ENCODE peak calls at places on chromosomes 1 and 21, in four cellular contexts. V is tibial nerve, J is astrocyte, C is adipocyte. Q is an unnamed sample.

GRCh38 chr1:29478879-29479278 is 242.6 kb downstream of the PTPRU start:
- DNase-seq in V (no peak), J (no peak), C (no peak), Q (no peak)

GRCh38 chr1:196105901-196106300 is 502.3 kb downstream of the KCNT2 start:
- DNase-seq in V (no peak), J (peak; percentile 37), C (peak; percentile 32), Q (peak; percentile 68)

GRCh38 chr1:162676087-162676486 is 43.8 kb downstream of the DDR2 start:
- DNase-seq in V (peak; percentile 35), J (peak; percentile 84), C (peak; percentile 50), Q (peak; percentile 83)

GRCh38 chr1:107140703-107141490 is at the start of gene NTNG1:
- DNase-seq in V (no peak), J (no peak), C (peak; percentile 56), Q (peak; percentile 66)

GRCh38 chr1:64474639-64475038 is 4.7 kb downstream of the CACHD1 start:
- DNase-seq in V (no peak), J (no peak), C (peak; percentile 29), Q (peak; percentile 24)

GRCh38 chr1:192973988-192974387 is 85.2 kb downstream of the UCHL5 start:
- DNase-seq in V (no peak), J (no peak), C (no peak), Q (no peak)

GRCh38 chr1:234617986-234618725 is 8.2 kb upstream of the IRF2BP2 start:
- DNase-seq in V (no peak), J (peak; percentile 91), C (peak; percentile 88), Q (peak; percentile 67)

GRCh38 chr1:188958461-188959115 is 1519.1 kb downstream of the BRINP3 start:
- DNase-seq in V (no peak), J (peak; percentile 36), C (peak; percentile 39), Q (no peak)

GRCh38 chr1:67120855-67121619 is 13.7 kb downstream of the C1orf141 start:
- DNase-seq in V (no peak), J (no peak), C (no peak), Q (no peak)

GRCh38 chr21:45521241-45521640 is 21.0 kb downstream of the SLC19A1 start:
- DNase-seq in V (no peak), J (no peak), C (no peak), Q (no peak)

GRCh38 chr1:51957618-51958017 is 32.9 kb downstream of the RAB3B start:
- DNase-seq in V (no peak), J (no peak), C (no peak), Q (no peak)

GRCh38 chr1:177170756-177171535 is at the start of gene BRINP2:
- DNase-seq in V (no peak), J (peak; percentile 22), C (peak; percentile 16), Q (peak; percentile 58)

GRCh38 chr1:64608015-64608650 is 136.7 kb upstream of the RAVER2 start:
- DNase-seq in V (no peak), J (peak; percentile 18), C (peak; percentile 78), Q (peak; percentile 9)

GRCh38 chr1:117010310-117010969 is 8.9 kb downstream of the CD101 start:
- DNase-seq in V (no peak), J (no peak), C (no peak), Q (no peak)

GRCh38 chr1:3717041-3717714 is 35.1 kb upstream of the CCDC27 start:
- DNase-seq in V (no peak), J (no peak), C (no peak), Q (no peak)

GRCh38 chr1:110150330-110151174 is at the start of gene SLC6A17:
- DNase-seq in V (no peak), J (peak; percentile 35), C (peak; percentile 69), Q (peak; percentile 91)

GRCh38 chr1:43835141-43836021 is 98.2 kb upstream of the ARTN start:
- DNase-seq in V (no peak), J (peak; percentile 97), C (peak; percentile 84), Q (peak; percentile 95)

GRCh38 chr1:164735315-164736052 is 176.5 kb downstream of the PBX1 start:
- DNase-seq in V (no peak), J (peak; percentile 63), C (peak; percentile 30), Q (peak; percentile 62)

GRCh38 chr1:88029142-88029541 is 654.9 kb upstream of the PKN2 start:
- DNase-seq in V (no peak), J (no peak), C (no peak), Q (peak; percentile 33)

GRCh38 chr1:153679337-153680119 is 1.0 kb downstream of the NPR1 start:
- DNase-seq in V (no peak), J (no peak), C (peak; percentile 31), Q (peak; percentile 52)

GRCh38 chr1:67485046-67485811 is 55.0 kb upstream of the SERBP1 start:
- DNase-seq in V (no peak), J (no peak), C (peak; percentile 58), Q (peak; percentile 15)

GRCh38 chr1:32031578-32032286 is 18.1 kb downstream of the KHDRBS1 start:
- DNase-seq in V (no peak), J (peak; percentile 71), C (peak; percentile 83), Q (peak; percentile 88)

GRCh38 chr1:43691871-43692815 is 15.2 kb upstream of the ST3GAL3 start:
- DNase-seq in V (no peak), J (no peak), C (no peak), Q (no peak)

GRCh38 chr1:243489164-243489527 is 233.3 kb downstream of the SDCCAG8 start:
- DNase-seq in V (no peak), J (no peak), C (no peak), Q (no peak)

GRCh38 chr1:229296541-229296941 is 25.6 kb downstream of the RAB4A start:
- DNase-seq in V (no peak), J (peak; percentile 77), C (peak; percentile 60), Q (peak; percentile 80)

GRCh38 chr1:109368464-109368863 is 29.3 kb downstream of the SORT1 start:
- DNase-seq in V (no peak), J (no peak), C (no peak), Q (no peak)

GRCh38 chr1:93878501-93878888 is 511 bp downstream of the DNTTIP2 start:
- DNase-seq in V (peak; percentile 20), J (peak; percentile 18), C (peak; percentile 69), Q (peak; percentile 80)

GRCh38 chr21:35529141-35529863 is 480.2 kb upstream of the RUNX1 start:
- DNase-seq in V (no peak), J (peak; percentile 60), C (peak; percentile 51), Q (no peak)

GRCh38 chr21:20443558-20444155 is 554.6 kb upstream of the NCAM2 start:
- DNase-seq in V (no peak), J (no peak), C (no peak), Q (no peak)

GRCh38 chr21:45386728-45387371 is 18.1 kb upstream of the COL18A1 start:
- DNase-seq in V (peak; percentile 57), J (peak; percentile 85), C (peak; percentile 91), Q (peak; percentile 93)

GRCh38 chr1:246066553-246066952 is 440.5 kb downstream of the SMYD3 start:
- DNase-seq in V (no peak), J (no peak), C (no peak), Q (no peak)
- H3K4me3 ChIP-seq in V (no peak overlapping the region), J (no peak overlapping the region), C (no peak overlapping the region), Q (no peak overlapping the region)

GRCh38 chr1:205075642-205076155 is 8.6 kb downstream of the TMEM81 start:
- DNase-seq in V (no peak), J (no peak), C (no peak), Q (no peak)

GRCh38 chr1:205074084-205074483 is 10.2 kb downstream of the TMEM81 start:
- DNase-seq in V (no peak), J (no peak), C (no peak), Q (no peak)

GRCh38 chr1:205072881-205073280 is 11.4 kb downstream of the TMEM81 start:
- DNase-seq in V (no peak), J (no peak), C (no peak), Q (no peak)

GRCh38 chr1:205073511-205073910 is 10.7 kb downstream of the TMEM81 start:
- DNase-seq in V (no peak), J (no peak), C (no peak), Q (peak; percentile 42)

DNA sequence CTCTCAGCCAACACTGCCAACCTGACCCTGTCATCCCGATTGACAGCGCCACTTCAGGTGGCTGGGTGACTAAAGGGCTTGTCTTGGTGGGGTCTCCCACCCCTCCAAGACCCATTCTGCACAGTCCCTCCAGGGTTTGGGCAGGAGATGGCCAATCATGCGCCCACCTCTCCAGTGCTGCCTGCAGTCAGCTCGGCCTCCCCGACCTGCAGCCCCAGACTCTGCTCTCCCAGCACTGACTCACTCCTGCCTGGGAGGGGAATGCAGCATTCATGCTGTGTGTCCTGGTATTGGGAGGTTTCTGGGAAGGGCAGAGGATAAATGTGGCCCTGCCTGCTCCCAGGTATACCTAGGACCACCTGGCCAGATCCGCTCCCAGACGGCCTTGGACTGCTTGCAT is 9.7 kb downstream of the TMEM81 start:
- DNase-seq in V (no peak), J (no peak), C (no peak), Q (no peak)
- H3K4me3 ChIP-seq in V (no peak overlapping the region), J (no peak overlapping the region), C (no peak overlapping the region), Q (no peak overlapping the region)

DNA sequence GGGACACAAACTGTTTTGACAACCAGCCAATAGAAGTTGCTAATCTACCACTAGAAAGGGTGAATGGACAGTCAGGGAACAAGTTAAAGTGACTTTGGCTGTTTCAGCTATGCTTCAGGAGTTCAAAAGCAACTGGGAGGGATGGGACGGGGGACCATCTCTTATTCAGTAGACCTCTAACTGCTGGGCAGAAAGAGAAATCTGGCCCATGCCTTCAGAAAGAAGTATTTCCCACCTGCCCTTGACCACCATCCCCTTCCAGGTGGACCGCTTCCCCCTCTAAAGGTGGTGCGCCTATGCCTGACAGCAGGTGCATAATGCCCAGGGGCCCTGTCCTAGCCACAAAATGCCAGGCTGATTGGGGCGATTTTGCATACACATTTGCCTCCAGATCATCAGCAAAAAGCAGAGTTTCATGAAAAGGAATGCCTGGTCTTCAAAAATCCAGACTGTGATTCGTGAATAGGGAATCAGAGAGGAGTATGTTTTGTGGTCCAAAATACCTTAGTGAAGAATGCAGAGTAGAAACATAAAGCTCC is 5.1 kb downstream of the ITPKB start:
- DNase-seq in V (no peak), J (no peak), C (no peak), Q (peak; percentile 12)
- H3K4me3 ChIP-seq in V (peak overlapping the region; percentile 89), J (no peak overlapping the region), C (no peak overlapping the region), Q (no peak overlapping the region)

DNA sequence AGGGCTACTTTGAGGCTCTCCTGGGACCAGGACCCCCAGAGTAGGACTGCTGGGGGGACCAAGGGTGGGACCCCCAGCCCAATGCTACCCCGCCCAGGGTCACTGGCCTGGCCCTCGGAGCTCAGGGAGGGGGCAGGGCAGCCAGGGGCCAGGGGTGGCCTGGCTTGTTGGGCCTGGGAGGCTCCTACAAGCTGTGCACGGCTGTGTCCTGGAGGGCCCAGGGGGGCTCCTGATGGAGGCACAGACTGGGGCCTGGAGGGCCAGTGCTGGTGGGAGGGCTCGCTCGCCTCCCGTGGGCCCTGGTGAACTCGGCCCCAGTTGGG is 2.2 kb downstream of the HES4 start:
- DNase-seq in V (no peak), J (no peak), C (no peak), Q (no peak)
- H3K4me3 ChIP-seq in V (peak overlapping the region; percentile 70), J (no peak overlapping the region), C (no peak overlapping the region), Q (no peak overlapping the region)

GRCh38 chr1:8845104-8846097 is 28.0 kb upstream of the RERE start:
- DNase-seq in V (no peak), J (no peak), C (no peak), Q (no peak)
- H3K4me3 ChIP-seq in V (no peak overlapping the region), J (no peak overlapping the region), C (no peak overlapping the region), Q (no peak overlapping the region)

DNA sequence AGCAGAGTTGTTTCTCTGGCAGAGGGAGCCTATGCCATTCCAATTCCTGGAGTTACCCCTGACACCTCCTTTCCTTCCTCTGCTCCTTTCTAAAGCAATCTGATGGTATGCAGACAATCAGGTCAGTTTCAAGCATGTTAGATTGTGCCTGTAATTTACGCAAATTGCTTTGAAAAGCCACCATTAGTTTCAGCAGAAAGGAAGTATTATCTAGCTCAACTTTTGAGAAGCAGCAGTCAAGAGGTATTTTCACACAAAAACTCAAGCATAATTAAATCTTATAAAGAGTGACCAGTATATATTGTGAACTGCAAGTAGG is 2.2 kb downstream of the ERRFI1 start:
- DNase-seq in V (no peak), J (no peak), C (no peak), Q (no peak)
- H3K4me3 ChIP-seq in V (peak overlapping the region; percentile 85), J (peak overlapping the region; percentile 98), C (peak overlapping the region; percentile 97), Q (peak overlapping the region; percentile 80)

Q was measured in GM23248.